ENCODE peak calls at places on chromosomes 4 and X, in six cellular contexts. A, R, N, B, U and D are unnamed samples.

GRCh38 chr4:43564601-43565000 is 672.1 kb downstream of the GRXCR1 start:
- DNase-seq in R (no peak), B (no peak), U (no peak), N (no peak), A (no peak), D (no peak)

GRCh38 chr4:6461301-6462165 is 10.9 kb downstream of the PPP2R2C start:
- DNase-seq in U (no peak), R (no peak), A (peak), B (no peak), N (peak), D (peak)

GRCh38 chr4:42513748-42514490 is 116.6 kb downstream of the SHISA3 start:
- DNase-seq in B (no peak), N (no peak), U (no peak), A (no peak), R (no peak), D (no peak)

GRCh38 chrX:134718329-134719317 is 60.4 kb upstream of the PLAC1 start:
- DNase-seq in U (peak), N (peak), A (peak), R (peak), B (peak), D (peak)

GRCh38 chrX:68432648-68433047 is 647 bp downstream of the OPHN1 start:
- DNase-seq in R (no peak), B (peak), N (peak), A (no peak), U (no peak), D (peak)

GRCh38 chr4:78622253-78622979 is 70.8 kb downstream of the ANXA3 start:
- DNase-seq in R (no peak), N (peak), B (peak), U (no peak), A (peak), D (peak)

GRCh38 chrX:40411350-40412111 is 169.2 kb upstream of the ATP6AP2 start:
- DNase-seq in R (peak), A (no peak), B (no peak), N (no peak), U (no peak), D (no peak)

GRCh38 chr4:112766422-112766821 is 129.5 kb downstream of the LARP7 start:
- DNase-seq in R (peak), N (peak), A (peak), U (no peak), B (peak), D (peak)

GRCh38 chr4:94806376-94806775 is 48.6 kb downstream of the BMPR1B start:
- DNase-seq in R (no peak), N (no peak), B (no peak), A (no peak), U (no peak), D (no peak)

GRCh38 chr4:120155287-120155686 is 88.6 kb upstream of the MAD2L1 start:
- DNase-seq in N (peak), R (no peak), U (no peak), A (no peak), B (no peak), D (no peak)

GRCh38 chrX:31356501-31357263 is 284.8 kb upstream of the FTHL17 start:
- DNase-seq in U (no peak), R (no peak), B (no peak), A (no peak), N (no peak), D (no peak)

GRCh38 chr4:69617083-69617694 is 22.3 kb downstream of the UGT2A2 start:
- DNase-seq in A (peak), R (peak), B (peak), N (peak), U (peak), D (peak)

GRCh38 chr4:8090312-8090711 is 68.3 kb downstream of the ABLIM2 start:
- DNase-seq in B (peak), N (no peak), R (no peak), A (peak), U (no peak), D (peak)

GRCh38 chr4:8162625-8163024 is 4.0 kb upstream of the ABLIM2 start:
- DNase-seq in U (no peak), B (no peak), A (no peak), N (no peak), R (no peak), D (no peak)

GRCh38 chrX:21373637-21374162 is 518 bp upstream of the CNKSR2 start:
- DNase-seq in A (no peak), U (peak), N (peak), B (no peak), R (no peak), D (no peak)

GRCh38 chr4:180925800-180926199 is 1317.4 kb upstream of the TENM3 start:
- DNase-seq in N (peak), R (no peak), A (no peak), U (no peak), B (peak), D (peak)

GRCh38 chr4:142614621-142615323 is 231.3 kb downstream of the INPP4B start:
- DNase-seq in R (no peak), N (peak), A (peak), B (peak), U (no peak), D (peak)

GRCh38 chr4:73777612-73778011 is 37.2 kb downstream of the CXCL8 start:
- DNase-seq in R (no peak), N (peak), U (no peak), B (peak), A (no peak), D (peak)

GRCh38 chrX:98191003-98191402 is 1307.3 kb downstream of the RPA4 start:
- DNase-seq in B (no peak), A (no peak), U (no peak), N (no peak), R (no peak), D (no peak)

GRCh38 chr4:146654976-146655761 is 16.5 kb downstream of the POU4F2 start:
- DNase-seq in B (peak), R (peak), N (peak), A (no peak), U (no peak), D (no peak)

GRCh38 chr4:4721636-4722035 is 137.8 kb upstream of the MSX1 start:
- DNase-seq in U (no peak), A (no peak), R (no peak), B (no peak), N (no peak), D (no peak)

GRCh38 chrX:108737754-108738153 is 1.4 kb upstream of the IRS4 start:
- DNase-seq in U (no peak), N (no peak), A (no peak), R (no peak), B (no peak), D (no peak)

GRCh38 chr4:6571608-6572007 is 3.4 kb upstream of the MAN2B2 start:
- DNase-seq in R (no peak), U (no peak), N (no peak), A (no peak), B (no peak), D (no peak)

GRCh38 chr4:610411-611261 is 14.7 kb upstream of the PDE6B start:
- DNase-seq in N (peak), B (peak), A (peak), U (peak), R (no peak), D (peak)

GRCh38 chr4:26215725-26216124 is 105.1 kb upstream of the RBPJ start:
- DNase-seq in B (no peak), A (no peak), U (no peak), N (peak), R (no peak), D (no peak)

GRCh38 chr4:174461438-174462106 is 60.7 kb downstream of the HPGD start:
- DNase-seq in A (no peak), R (no peak), N (peak), B (peak), U (peak), D (peak)

GRCh38 chrX:2351999-2352995 is 148.5 kb downstream of the DHRSX start:
- DNase-seq in U (peak), A (peak), B (peak), N (peak), R (no peak), D (peak)

GRCh38 chr4:43837171-43837570 is 611.4 kb downstream of the KCTD8 start:
- DNase-seq in N (no peak), U (no peak), R (no peak), B (peak), A (peak), D (peak)

GRCh38 chr4:35963969-35964515 is 280.3 kb downstream of the ARAP2 start:
- DNase-seq in U (no peak), A (peak), N (no peak), B (peak), R (no peak), D (no peak)

GRCh38 chr4:77488882-77489281 is 116.7 kb upstream of the CXCL13 start:
- DNase-seq in N (peak), B (no peak), A (no peak), R (no peak), U (no peak), D (no peak)